ENCODE peak calls at places on chromosomes 6 and 20, in five cellular contexts. K is epithelial cell of proximal tubule, N is upper lobe of right lung, R is astrocyte, B is foreskin fibroblast. J is an unnamed sample.

GRCh38 chr6:139708342-139709199 is 334.1 kb upstream of the CITED2 start:
- DNase-seq in K (peak; percentile 87), N (no peak), R (peak; percentile 94), B (peak; percentile 90), J (peak; percentile 91)

GRCh38 chr20:63402178-63402859 is 41.2 kb upstream of the CHRNA4 start:
- DNase-seq in K (no peak), N (no peak), R (no peak), B (peak; percentile 11), J (no peak)

GRCh38 chr6:81962198-81962597 is 209.7 kb upstream of the TENT5A start:
- DNase-seq in K (no peak), N (no peak), R (no peak), B (peak; percentile 75), J (peak; percentile 35)

GRCh38 chr6:111129003-111129402 is 41.7 kb downstream of the SLC16A10 start:
- DNase-seq in K (no peak), N (no peak), R (peak; percentile 8), B (peak; percentile 11), J (no peak)

GRCh38 chr6:108897371-108897770 is 49.1 kb downstream of the ARMC2 start:
- DNase-seq in K (no peak), N (no peak), R (peak; percentile 49), B (peak; percentile 51), J (peak; percentile 63)

GRCh38 chr6:166707045-166707444 is 80.0 kb upstream of the RPS6KA2 start:
- DNase-seq in K (no peak), N (peak; percentile 88), R (no peak), B (peak; percentile 20), J (peak; percentile 58)

GRCh38 chr6:20664250-20664649 is 130.0 kb downstream of the CDKAL1 start:
- DNase-seq in K (no peak), N (no peak), R (no peak), B (no peak), J (no peak)

GRCh38 chr20:33812673-33813462 is 1.7 kb downstream of the CHMP4B start:
- DNase-seq in K (no peak), N (no peak), R (no peak), B (peak; percentile 36), J (peak; percentile 22)

GRCh38 chr6:19153270-19153980 is 683.7 kb upstream of the ID4 start:
- DNase-seq in K (no peak), N (no peak), R (peak; percentile 70), B (no peak), J (peak; percentile 59)

GRCh38 chr6:5112065-5112799 is 27.1 kb downstream of the PPP1R3G start:
- DNase-seq in K (no peak), N (no peak), R (peak; percentile 75), B (peak; percentile 73), J (peak; percentile 38)

GRCh38 chr6:121651420-121651819 is 216.0 kb downstream of the GJA1 start:
- DNase-seq in K (no peak), N (no peak), R (peak; percentile 20), B (peak; percentile 24), J (peak; percentile 86)

GRCh38 chr20:20019123-20019522 is 2.0 kb downstream of the NAA20 start:
- DNase-seq in K (no peak), N (no peak), R (no peak), B (no peak), J (no peak)

GRCh38 chr6:72466971-72467566 is 154.8 kb upstream of the KCNQ5 start:
- DNase-seq in K (no peak), N (no peak), R (no peak), B (no peak), J (no peak)

GRCh38 chr6:143999406-143999805 is 8.7 kb downstream of the PLAGL1 start:
- DNase-seq in K (no peak), N (no peak), R (peak; percentile 90), B (peak; percentile 78), J (peak; percentile 74)

GRCh38 chr6:152151930-152152329 is 344.4 kb downstream of the ESR1 start:
- DNase-seq in K (no peak), N (no peak), R (no peak), B (peak; percentile 61), J (no peak)

GRCh38 chr6:5726976-5727718 is 279.6 kb downstream of the NRN1 start:
- DNase-seq in K (no peak), N (no peak), R (peak; percentile 10), B (no peak), J (peak; percentile 10)

GRCh38 chr20:14191559-14191958 is 145.9 kb downstream of the FLRT3 start:
- DNase-seq in K (no peak), N (no peak), R (no peak), B (no peak), J (no peak)

GRCh38 chr20:58583586-58583985 is 67.5 kb upstream of the STX16 start:
- DNase-seq in K (no peak), N (no peak), R (no peak), B (no peak), J (no peak)

GRCh38 chr6:52839124-52840055 is 1.2 kb downstream of the GSTA5 start:
- DNase-seq in K (no peak), N (no peak), R (no peak), B (peak; percentile 80), J (peak; percentile 72)

GRCh38 chr20:57756213-57756612 is 46.4 kb upstream of the PMEPA1 start:
- DNase-seq in K (no peak), N (no peak), R (no peak), B (no peak), J (no peak)

GRCh38 chr20:41169791-41170351 is 32.5 kb downstream of the PLCG1 start:
- DNase-seq in K (no peak), N (peak; percentile 45), R (peak; percentile 67), B (peak; percentile 83), J (peak; percentile 43)

GRCh38 chr6:148628251-148628650 is 118.6 kb upstream of the UST start:
- DNase-seq in K (no peak), N (no peak), R (no peak), B (peak; percentile 15), J (no peak)
- H3K4me3 ChIP-seq in K (no peak overlapping the region), N (no peak overlapping the region), R (no peak overlapping the region), B (no peak overlapping the region), J (no peak overlapping the region)

DNA sequence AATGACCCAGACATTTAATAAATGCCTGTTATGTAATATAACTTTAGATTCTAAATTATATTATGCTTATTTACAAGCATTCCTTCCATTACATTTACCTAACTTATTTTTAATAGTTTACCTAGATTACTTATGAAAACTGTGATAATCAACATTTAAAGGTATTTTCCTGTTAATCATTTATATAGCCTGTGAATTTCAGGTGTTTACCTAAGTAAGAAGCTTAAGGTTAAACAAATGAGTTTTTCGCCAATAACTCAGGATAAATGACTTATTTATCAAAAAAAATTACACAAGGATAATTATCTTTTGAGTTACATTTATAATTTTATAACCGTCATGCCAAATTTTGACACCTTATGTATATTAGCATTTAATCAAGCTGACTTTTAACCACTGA is 35.5 kb downstream of the UBD start:
- DNase-seq in K (no peak), N (no peak), R (no peak), B (no peak), J (no peak)
- TF ChIP-seq CTCF in K (no peak), N (no peak), R (no peak), B (no peak), J (no peak)

GRCh38 chr6:44176935-44177509 is 18.4 kb downstream of the CAPN11 start:
- DNase-seq in K (no peak), N (no peak), R (no peak), B (no peak), J (no peak)
- H3K4me3 ChIP-seq in K (no peak overlapping the region), N (no peak overlapping the region), R (no peak overlapping the region), B (no peak overlapping the region), J (no peak overlapping the region)

GRCh38 chr20:32445539-32446273 is 87.6 kb downstream of the ASXL1 start:
- DNase-seq in K (no peak), N (no peak), R (no peak), B (peak; percentile 22), J (no peak)
- TF ChIP-seq CTCF in K (no peak), N (no peak), R (no peak), B (no peak), J (no peak)

GRCh38 chr6:70684794-70685493 is 17.3 kb downstream of the SMAP1 start:
- DNase-seq in K (no peak), N (no peak), R (no peak), B (no peak), J (no peak)

GRCh38 chr6:70685494-70686180 is 18.0 kb downstream of the SMAP1 start:
- DNase-seq in K (no peak), N (no peak), R (no peak), B (no peak), J (no peak)

GRCh38 chr6:70675822-70676221 is 8.1 kb downstream of the SMAP1 start:
- DNase-seq in K (no peak), N (no peak), R (no peak), B (no peak), J (no peak)

GRCh38 chr6:70676821-70677220 is 9.1 kb downstream of the SMAP1 start:
- DNase-seq in K (no peak), N (no peak), R (no peak), B (no peak), J (no peak)

GRCh38 chr6:70680396-70680795 is 12.7 kb downstream of the SMAP1 start:
- DNase-seq in K (no peak), N (no peak), R (no peak), B (no peak), J (no peak)
- H3K4me3 ChIP-seq in K (no peak overlapping the region), N (no peak overlapping the region), R (no peak overlapping the region), B (no peak overlapping the region), J (no peak overlapping the region)

DNA sequence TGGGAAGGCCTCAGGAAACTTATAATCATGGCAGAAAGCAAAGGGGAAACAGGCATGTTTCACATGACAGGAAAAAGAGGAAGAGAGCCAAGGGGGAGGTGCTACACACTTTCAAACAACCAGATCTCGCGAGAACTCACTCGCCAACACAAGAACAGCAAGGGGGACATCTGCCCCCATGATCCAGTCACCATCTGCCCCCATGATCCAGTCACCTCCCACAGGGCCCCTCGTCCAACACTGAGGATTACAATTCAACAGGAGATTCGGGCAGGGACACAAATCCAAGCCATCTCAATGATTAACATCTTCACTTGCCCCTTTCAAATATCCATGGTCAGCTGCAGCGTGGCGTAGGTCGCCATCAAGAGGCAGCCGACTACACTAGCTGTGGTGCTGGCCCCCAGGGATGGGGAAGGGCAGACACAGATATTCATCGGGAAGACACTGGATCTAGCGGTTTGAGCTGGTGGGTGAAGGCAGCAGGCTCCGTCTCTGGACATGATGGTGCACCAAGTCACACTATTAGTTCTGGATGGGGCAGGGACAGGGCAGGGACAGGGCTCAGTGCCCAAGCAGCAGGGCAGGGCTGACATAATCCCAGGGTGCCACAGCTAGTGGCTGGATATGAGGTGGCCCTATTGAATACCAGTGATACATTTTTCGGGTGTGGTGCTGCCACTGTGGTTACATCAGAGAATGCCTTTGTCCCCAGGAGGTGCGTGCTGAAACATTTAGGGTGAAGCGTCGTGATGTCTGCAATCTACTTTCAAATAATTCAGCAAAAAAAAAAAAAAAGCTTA is 31.6 kb downstream of the TUBB2B start:
- DNase-seq in K (no peak), N (no peak), R (no peak), B (no peak), J (no peak)
- TF ChIP-seq CTCF in K (peak; percentile 29), N (no peak), R (no peak), B (no peak), J (no peak)

GRCh38 chr20:46512943-46513844 is at the start of gene ZNF334:
- DNase-seq in K (no peak), N (peak; percentile 87), R (peak; percentile 23), B (peak; percentile 76), J (peak; percentile 61)
- H3K4me3 ChIP-seq in K (peak within 1 kb of the TSS; percentile 74), N (peak within 1 kb of the TSS; percentile 65), R (peak within 1 kb of the TSS; percentile 70), B (peak within 1 kb of the TSS; percentile 54), J (peak within 1 kb of the TSS; percentile 72)